ENCODE peak calls at places on chromosomes 6 and 20, in ten cellular contexts. One of them, this sample, is unnamed.

GRCh38 chr6:3355358-3356055 is 96.8 kb downstream of the PSMG4 start:
- DNase-seq in uterus: peak; percentile 63
- DNase-seq in HCT116: no peak
- DNase-seq in spleen: peak; percentile 84
- DNase-seq in heart left ventricle: peak; percentile 39
- DNase-seq in Peyer's patch: peak; percentile 48
- DNase-seq in ovary: peak; percentile 59
- DNase-seq in A549: no peak
- DNase-seq in IMR-90: no peak
- DNase-seq in tibial nerve: peak; percentile 46
- DNase-seq in this sample: no peak

GRCh38 chr6:163630575-163630974 is 216.1 kb downstream of the QKI start:
- DNase-seq in A549: no peak
- DNase-seq in IMR-90: no peak
- DNase-seq in heart left ventricle: no peak
- DNase-seq in HCT116: no peak
- DNase-seq in uterus: no peak
- DNase-seq in tibial nerve: no peak
- DNase-seq in Peyer's patch: no peak
- DNase-seq in spleen: no peak
- DNase-seq in ovary: no peak
- DNase-seq in this sample: no peak

GRCh38 chr6:16711551-16712249 is 49.6 kb downstream of the ATXN1 start:
- DNase-seq in Peyer's patch: no peak
- DNase-seq in tibial nerve: no peak
- DNase-seq in heart left ventricle: no peak
- DNase-seq in HCT116: peak; percentile 82
- DNase-seq in ovary: no peak
- DNase-seq in A549: peak; percentile 86
- DNase-seq in spleen: no peak
- DNase-seq in uterus: no peak
- DNase-seq in IMR-90: no peak
- DNase-seq in this sample: no peak

GRCh38 chr6:30344191-30344867 is 627 bp upstream of the RPP21 start:
- DNase-seq in Peyer's patch: no peak
- DNase-seq in ovary: no peak
- DNase-seq in spleen: no peak
- DNase-seq in uterus: no peak
- DNase-seq in A549: no peak
- DNase-seq in heart left ventricle: no peak
- DNase-seq in IMR-90: no peak
- DNase-seq in tibial nerve: no peak
- DNase-seq in HCT116: no peak
- DNase-seq in this sample: no peak

GRCh38 chr6:144262470-144263369 is 22.4 kb upstream of the UTRN start:
- DNase-seq in A549: peak; percentile 25
- DNase-seq in IMR-90: no peak
- DNase-seq in HCT116: no peak
- DNase-seq in spleen: no peak
- DNase-seq in uterus: no peak
- DNase-seq in heart left ventricle: no peak
- DNase-seq in Peyer's patch: no peak
- DNase-seq in tibial nerve: no peak
- DNase-seq in ovary: no peak
- DNase-seq in this sample: no peak

GRCh38 chr6:16805190-16805860 is 44.1 kb upstream of the ATXN1 start:
- DNase-seq in tibial nerve: no peak
- DNase-seq in uterus: no peak
- DNase-seq in IMR-90: no peak
- DNase-seq in HCT116: no peak
- DNase-seq in A549: no peak
- DNase-seq in ovary: no peak
- DNase-seq in Peyer's patch: no peak
- DNase-seq in heart left ventricle: no peak
- DNase-seq in spleen: no peak
- DNase-seq in this sample: no peak

GRCh38 chr6:154476494-154476893 is 34.0 kb downstream of the CNKSR3 start:
- DNase-seq in tibial nerve: no peak
- DNase-seq in heart left ventricle: no peak
- DNase-seq in spleen: no peak
- DNase-seq in IMR-90: no peak
- DNase-seq in uterus: no peak
- DNase-seq in ovary: no peak
- DNase-seq in HCT116: no peak
- DNase-seq in Peyer's patch: no peak
- DNase-seq in A549: no peak
- DNase-seq in this sample: no peak

GRCh38 chr20:9112541-9113515 is 43.9 kb downstream of the PLCB4 start:
- DNase-seq in tibial nerve: no peak
- DNase-seq in heart left ventricle: peak; percentile 43
- DNase-seq in A549: no peak
- DNase-seq in IMR-90: peak; percentile 78
- DNase-seq in uterus: no peak
- DNase-seq in Peyer's patch: no peak
- DNase-seq in spleen: no peak
- DNase-seq in HCT116: no peak
- DNase-seq in ovary: no peak
- DNase-seq in this sample: no peak

GRCh38 chr20:58514321-58515239 is 619 bp downstream of the APCDD1L start:
- DNase-seq in Peyer's patch: no peak
- DNase-seq in HCT116: no peak
- DNase-seq in tibial nerve: no peak
- DNase-seq in A549: no peak
- DNase-seq in spleen: no peak
- DNase-seq in IMR-90: peak; percentile 19
- DNase-seq in heart left ventricle: no peak
- DNase-seq in uterus: no peak
- DNase-seq in ovary: no peak
- DNase-seq in this sample: peak; percentile 54
- H3K4me3 ChIP-seq in Peyer's patch: no peak overlapping the region
- H3K4me3 ChIP-seq in HCT116: no peak overlapping the region
- H3K4me3 ChIP-seq in tibial nerve: no peak overlapping the region
- H3K4me3 ChIP-seq in A549: no peak overlapping the region
- H3K4me3 ChIP-seq in spleen: no peak overlapping the region
- H3K4me3 ChIP-seq in IMR-90: peak overlapping the region; percentile 58
- H3K4me3 ChIP-seq in heart left ventricle: peak overlapping the region; percentile 33
- H3K4me3 ChIP-seq in uterus: peak overlapping the region; percentile 18
- H3K4me3 ChIP-seq in ovary: no peak overlapping the region
- H3K4me3 ChIP-seq in this sample: peak overlapping the region; percentile 38

GRCh38 chr6:36128793-36129192 is 1.5 kb upstream of the MAPK13 start:
- DNase-seq in tibial nerve: no peak
- DNase-seq in HCT116: no peak
- DNase-seq in spleen: no peak
- DNase-seq in Peyer's patch: no peak
- DNase-seq in IMR-90: no peak
- DNase-seq in heart left ventricle: no peak
- DNase-seq in ovary: no peak
- DNase-seq in uterus: no peak
- DNase-seq in A549: no peak
- DNase-seq in this sample: peak; percentile 82

GRCh38 chr6:36129889-36130671 is at the start of gene MAPK13:
- DNase-seq in IMR-90: peak; percentile 40
- DNase-seq in tibial nerve: no peak
- DNase-seq in heart left ventricle: no peak
- DNase-seq in spleen: peak; percentile 90
- DNase-seq in uterus: no peak
- DNase-seq in HCT116: no peak
- DNase-seq in ovary: no peak
- DNase-seq in A549: no peak
- DNase-seq in Peyer's patch: no peak
- DNase-seq in this sample: no peak

GRCh38 chr6:36132221-36132895 is 2.0 kb downstream of the MAPK13 start:
- DNase-seq in ovary: no peak
- DNase-seq in heart left ventricle: no peak
- DNase-seq in Peyer's patch: no peak
- DNase-seq in A549: no peak
- DNase-seq in HCT116: no peak
- DNase-seq in spleen: no peak
- DNase-seq in IMR-90: no peak
- DNase-seq in tibial nerve: no peak
- DNase-seq in uterus: no peak
- DNase-seq in this sample: no peak

GRCh38 chr6:36131517-36132220 is 1.4 kb downstream of the MAPK13 start:
- DNase-seq in heart left ventricle: no peak
- DNase-seq in tibial nerve: no peak
- DNase-seq in Peyer's patch: peak; percentile 49
- DNase-seq in uterus: peak; percentile 40
- DNase-seq in ovary: peak; percentile 80
- DNase-seq in spleen: peak; percentile 86
- DNase-seq in HCT116: no peak
- DNase-seq in IMR-90: peak; percentile 80
- DNase-seq in A549: no peak
- DNase-seq in this sample: peak; percentile 85

DNA sequence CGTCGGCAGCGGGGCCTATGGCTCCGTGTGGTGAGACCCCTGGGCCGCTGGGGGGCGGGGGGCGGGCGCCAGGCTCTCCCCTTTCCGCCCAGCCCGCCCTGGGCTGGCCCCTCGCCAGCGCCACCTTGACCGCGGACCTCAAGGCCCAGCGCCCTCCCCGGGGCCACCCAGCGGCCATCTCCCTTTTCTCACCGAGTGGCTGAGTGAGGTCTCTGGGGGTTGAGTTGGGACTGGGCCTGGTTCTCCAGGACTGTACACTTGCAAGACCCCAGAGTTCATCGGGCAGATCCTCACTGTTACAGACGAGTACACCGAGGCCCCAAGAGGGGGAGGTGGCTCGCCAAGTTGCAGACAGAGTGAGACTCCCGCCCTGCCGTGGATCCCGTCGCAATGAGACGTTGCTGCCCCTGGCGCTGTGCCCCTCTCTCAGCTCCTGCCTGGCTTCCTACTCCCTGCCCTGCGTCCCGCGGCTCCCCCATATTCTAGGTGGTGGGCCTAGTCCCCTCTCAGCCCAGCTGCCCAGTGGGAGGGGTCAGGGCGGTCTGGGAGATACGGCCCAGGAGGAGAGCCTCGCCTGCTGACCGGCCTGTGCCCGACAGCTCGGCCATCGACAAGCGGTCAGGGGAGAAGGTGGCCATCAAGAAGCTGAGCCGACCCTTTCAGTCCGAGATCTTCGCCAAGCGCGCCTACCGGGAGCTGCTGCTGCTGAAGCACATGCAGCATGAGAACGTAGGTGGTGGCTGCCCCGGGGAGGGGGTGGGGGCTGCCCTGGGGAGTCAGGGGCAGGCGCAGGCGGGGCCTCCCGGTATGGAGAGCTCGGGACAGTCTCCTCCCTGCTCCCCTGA is 581 bp downstream of the MAPK13 start:
- DNase-seq in spleen: peak; percentile 89
- DNase-seq in uterus: no peak
- DNase-seq in tibial nerve: no peak
- DNase-seq in HCT116: peak; percentile 31
- DNase-seq in Peyer's patch: peak; percentile 52
- DNase-seq in A549: no peak
- DNase-seq in heart left ventricle: no peak
- DNase-seq in ovary: peak; percentile 43
- DNase-seq in IMR-90: no peak
- DNase-seq in this sample: no peak
- TF ChIP-seq POLR2A in spleen: no peak
- TF ChIP-seq POLR2A in uterus: no peak
- TF ChIP-seq POLR2A in tibial nerve: no peak
- TF ChIP-seq POLR2A in HCT116: no peak
- TF ChIP-seq POLR2A in Peyer's patch: peak; percentile 49
- TF ChIP-seq POLR2A in A549: no peak
- TF ChIP-seq POLR2A in heart left ventricle: no peak
- TF ChIP-seq POLR2A in ovary: no peak
- TF ChIP-seq POLR2A in IMR-90: no peak
- TF ChIP-seq POLR2A in this sample: no peak

GRCh38 chr6:20198156-20198555 is 14.1 kb downstream of the MBOAT1 start:
- DNase-seq in tibial nerve: no peak
- DNase-seq in IMR-90: no peak
- DNase-seq in spleen: no peak
- DNase-seq in ovary: no peak
- DNase-seq in HCT116: no peak
- DNase-seq in heart left ventricle: no peak
- DNase-seq in Peyer's patch: no peak
- DNase-seq in uterus: no peak
- DNase-seq in A549: no peak
- DNase-seq in this sample: no peak

GRCh38 chr6:20197251-20197650 is 15.0 kb downstream of the MBOAT1 start:
- DNase-seq in heart left ventricle: no peak
- DNase-seq in IMR-90: no peak
- DNase-seq in Peyer's patch: no peak
- DNase-seq in uterus: no peak
- DNase-seq in A549: no peak
- DNase-seq in HCT116: no peak
- DNase-seq in ovary: no peak
- DNase-seq in spleen: no peak
- DNase-seq in tibial nerve: no peak
- DNase-seq in this sample: no peak

GRCh38 chr6:20202070-20202658 is 10.1 kb downstream of the MBOAT1 start:
- DNase-seq in ovary: no peak
- DNase-seq in uterus: no peak
- DNase-seq in A549: peak; percentile 84
- DNase-seq in IMR-90: peak; percentile 40
- DNase-seq in spleen: no peak
- DNase-seq in Peyer's patch: no peak
- DNase-seq in heart left ventricle: no peak
- DNase-seq in HCT116: no peak
- DNase-seq in tibial nerve: no peak
- DNase-seq in this sample: no peak

GRCh38 chr6:20200761-20201160 is 11.5 kb downstream of the MBOAT1 start:
- DNase-seq in spleen: no peak
- DNase-seq in HCT116: no peak
- DNase-seq in ovary: peak; percentile 46
- DNase-seq in heart left ventricle: no peak
- DNase-seq in IMR-90: no peak
- DNase-seq in tibial nerve: no peak
- DNase-seq in A549: peak; percentile 13
- DNase-seq in Peyer's patch: no peak
- DNase-seq in uterus: no peak
- DNase-seq in this sample: no peak

DNA sequence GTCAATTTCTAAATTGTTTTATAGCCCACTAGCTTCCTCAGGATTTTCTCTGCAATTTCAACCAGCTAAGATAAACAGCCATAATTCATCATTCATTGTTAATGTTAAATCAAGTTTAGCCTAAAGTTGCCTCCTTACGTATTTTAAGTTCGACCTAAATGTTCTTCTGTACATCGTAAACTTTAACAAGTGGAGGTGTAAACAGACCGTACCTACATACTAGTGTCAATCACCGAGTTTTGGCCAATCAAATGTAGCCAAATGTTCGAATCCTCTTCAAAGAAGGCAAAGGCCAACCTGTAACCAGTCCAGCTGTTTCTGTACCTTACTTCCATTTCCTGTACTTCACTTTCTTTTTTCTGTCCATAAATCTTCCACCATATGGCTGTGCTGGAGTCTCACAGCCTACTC is 13.5 kb downstream of the MBOAT1 start:
- DNase-seq in IMR-90: no peak
- DNase-seq in tibial nerve: no peak
- DNase-seq in Peyer's patch: no peak
- DNase-seq in uterus: no peak
- DNase-seq in HCT116: no peak
- DNase-seq in ovary: no peak
- DNase-seq in A549: no peak
- DNase-seq in spleen: no peak
- DNase-seq in heart left ventricle: no peak
- DNase-seq in this sample: no peak
- H3K4me1 ChIP-seq in IMR-90: no peaks in the 10 kb centered on the region
- H3K4me1 ChIP-seq in tibial nerve: peaks cover 20% of the 10 kb centered on the region
- H3K4me1 ChIP-seq in Peyer's patch: peaks cover 50% of the 10 kb centered on the region
- H3K4me1 ChIP-seq in uterus: no peaks in the 10 kb centered on the region
- H3K4me1 ChIP-seq in HCT116: peaks cover 12% of the 10 kb centered on the region
- H3K4me1 ChIP-seq in ovary: peaks cover 6% of the 10 kb centered on the region
- H3K4me1 ChIP-seq in A549: peaks cover 35% of the 10 kb centered on the region
- H3K4me1 ChIP-seq in spleen: peaks cover 44% of the 10 kb centered on the region
- H3K4me1 ChIP-seq in heart left ventricle: peaks cover 27% of the 10 kb centered on the region
- H3K4me1 ChIP-seq in this sample: peaks cover 44% of the 10 kb centered on the region

GRCh38 chr6:52640170-52640569 is 30.7 kb upstream of the TMEM14A start:
- DNase-seq in spleen: no peak
- DNase-seq in A549: no peak
- DNase-seq in IMR-90: peak; percentile 87
- DNase-seq in tibial nerve: no peak
- DNase-seq in ovary: no peak
- DNase-seq in Peyer's patch: no peak
- DNase-seq in heart left ventricle: no peak
- DNase-seq in HCT116: no peak
- DNase-seq in uterus: no peak
- DNase-seq in this sample: no peak
- H3K4me3 ChIP-seq in spleen: no peak overlapping the region
- H3K4me3 ChIP-seq in A549: no peak overlapping the region
- H3K4me3 ChIP-seq in IMR-90: no peak overlapping the region
- H3K4me3 ChIP-seq in tibial nerve: no peak overlapping the region
- H3K4me3 ChIP-seq in ovary: no peak overlapping the region
- H3K4me3 ChIP-seq in Peyer's patch: no peak overlapping the region
- H3K4me3 ChIP-seq in heart left ventricle: no peak overlapping the region
- H3K4me3 ChIP-seq in HCT116: no peak overlapping the region
- H3K4me3 ChIP-seq in uterus: no peak overlapping the region
- H3K4me3 ChIP-seq in this sample: no peak overlapping the region